ENCODE peak calls at places on chromosomes 6 and 20, in four cellular contexts. R is pancreas, M is NAMALWA, F is GM13976. D is an unnamed sample.

GRCh38 chr6:98530732-98531131 is 303.6 kb upstream of the POU3F2 start:
- DNase-seq in R (no peak), M (no peak), F (no peak), D (no peak)

GRCh38 chr6:40695114-40695513 is 108.0 kb upstream of the LRFN2 start:
- DNase-seq in R (no peak), M (peak), F (no peak), D (no peak)

GRCh38 chr20:21693322-21693721 is 12.1 kb upstream of the PAX1 start:
- DNase-seq in R (no peak), M (peak), F (no peak), D (no peak)

GRCh38 chr20:39800111-39800510 is 838.0 kb downstream of the DHX35 start:
- DNase-seq in R (no peak), M (no peak), F (peak), D (peak)

GRCh38 chr20:32524871-32525501 is 60.1 kb downstream of the NOL4L start:
- DNase-seq in R (peak), M (no peak), F (no peak), D (no peak)

GRCh38 chr20:43751167-43752050 is 24.6 kb upstream of the GTSF1L start:
- DNase-seq in R (no peak), M (peak), F (peak), D (peak)

GRCh38 chr6:43993881-43994523 is 133.2 kb downstream of the MRPL14 start:
- DNase-seq in R (peak), M (no peak), F (no peak), D (no peak)

GRCh38 chr20:15214051-15214450 is 876.6 kb upstream of the FLRT3 start:
- DNase-seq in R (no peak), M (no peak), F (no peak), D (no peak)

GRCh38 chr6:170480045-170480714 is 72.9 kb downstream of the PSMB1 start:
- DNase-seq in R (no peak), M (no peak), F (no peak), D (no peak)